ENCODE peak calls at places on chromosomes 13 and 19, in five cellular contexts. Y is upper lobe of right lung, B is heart left ventricle, D is pancreas, C is suprapubic skin. J is an unnamed sample.

GRCh38 chr13:100490692-100491091 is 97.9 kb downstream of the GGACT start:
- DNase-seq in Y (no peak), B (no peak), D (no peak), C (no peak), J (no peak)

GRCh38 chr13:110330491-110331001 is 23.5 kb downstream of the COL4A2 start:
- DNase-seq in Y (no peak), B (no peak), D (no peak), C (no peak), J (no peak)

GRCh38 chr13:113413178-113413897 is 40.0 kb downstream of the ADPRHL1 start:
- DNase-seq in Y (peak), B (peak), D (no peak), C (no peak), J (no peak)

GRCh38 chr13:47945738-47946137 is 55.3 kb downstream of the SUCLA2 start:
- DNase-seq in Y (no peak), B (no peak), D (no peak), C (no peak), J (no peak)

GRCh38 chr13:98410591-98410990 is 166.3 kb downstream of the STK24 start:
- DNase-seq in Y (no peak), B (no peak), D (no peak), C (no peak), J (no peak)

GRCh38 chr19:3556423-3556977 is 886 bp downstream of the MFSD12 start:
- DNase-seq in Y (no peak), B (no peak), D (no peak), C (no peak), J (peak)

GRCh38 chr19:32464279-32464678 is 58.7 kb downstream of the DPY19L3 start:
- DNase-seq in Y (no peak), B (no peak), D (no peak), C (no peak), J (no peak)

GRCh38 chr13:29849071-29849541 is 1.3 kb downstream of the UBL3 start:
- DNase-seq in Y (no peak), B (no peak), D (no peak), C (no peak), J (peak)

GRCh38 chr13:97710797-97711196 is 242.7 kb upstream of the IPO5 start:
- DNase-seq in Y (no peak), B (no peak), D (no peak), C (no peak), J (no peak)

GRCh38 chr13:48411281-48412099 is 1.4 kb downstream of the LPAR6 start:
- DNase-seq in Y (no peak), B (no peak), D (no peak), C (no peak), J (no peak)

GRCh38 chr13:78593652-78594494 is 9.5 kb downstream of the POU4F1 start:
- DNase-seq in Y (no peak), B (no peak), D (no peak), C (no peak), J (no peak)

GRCh38 chr19:4633140-4633967 is 6.0 kb upstream of the TNFAIP8L1 start:
- DNase-seq in Y (peak), B (peak), D (peak), C (no peak), J (peak)

GRCh38 chr19:45008554-45008953 is 7.3 kb downstream of the RELB start:
- DNase-seq in Y (no peak), B (no peak), D (no peak), C (no peak), J (no peak)

GRCh38 chr13:93700115-93700514 is 473.5 kb downstream of the GPC6 start:
- DNase-seq in Y (no peak), B (no peak), D (no peak), C (no peak), J (no peak)

GRCh38 chr13:78430166-78430791 is 173.1 kb downstream of the POU4F1 start:
- DNase-seq in Y (no peak), B (no peak), D (no peak), C (no peak), J (no peak)

GRCh38 chr19:17616961-17617806 is 61.7 kb downstream of the COLGALT1 start:
- DNase-seq in Y (no peak), B (no peak), D (no peak), C (no peak), J (no peak)

DNA sequence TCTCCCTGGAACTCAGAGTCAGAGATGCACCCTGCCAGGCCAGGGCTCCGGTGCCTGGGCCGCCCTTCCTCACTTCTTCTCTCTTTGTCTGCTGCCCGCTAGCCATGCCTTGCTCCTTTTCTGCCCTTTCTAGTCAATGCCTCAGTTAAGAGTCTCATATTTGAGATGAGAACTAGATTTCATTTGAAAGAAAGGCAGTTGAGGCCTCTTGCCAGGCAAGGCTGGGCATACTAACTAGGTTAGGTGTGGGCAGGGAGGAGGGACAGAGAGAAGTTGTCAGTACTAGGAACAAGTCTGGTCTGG is 341.6 kb downstream of the DNAJC15 start:
- DNase-seq in Y (no peak), B (no peak), D (no peak), C (no peak), J (no peak)
- H3K27ac ChIP-seq in Y (no peak), B (peak), D (no peak), C (no peak), J (no peak)

GRCh38 chr19:6199240-6199983 is 63.9 kb downstream of the ACSBG2 start:
- DNase-seq in Y (peak), B (peak), D (peak), C (peak), J (peak)
- TF ChIP-seq CTCF in Y (peak), B (no peak), D (no peak), C (peak), J (peak)

DNA sequence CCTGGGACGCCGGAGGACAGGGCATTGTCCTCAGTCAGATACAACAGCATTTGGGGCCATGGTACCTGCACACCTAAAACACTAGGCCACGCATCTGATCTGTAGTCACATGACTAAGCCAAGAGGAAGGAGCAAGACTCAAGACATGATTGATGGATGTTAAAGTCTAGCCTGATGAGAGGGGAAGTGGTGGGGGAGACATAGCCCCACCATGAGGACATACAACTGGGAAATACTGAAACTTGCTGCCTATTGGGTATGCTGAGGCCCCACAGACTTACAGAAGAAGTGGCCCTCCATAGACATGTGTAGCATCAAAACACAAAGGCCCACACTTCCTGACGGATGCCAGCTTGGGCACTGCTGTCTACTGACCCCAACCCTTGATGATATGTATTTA is 1.4 kb upstream of the ICAM4 start:
- DNase-seq in Y (no peak), B (no peak), D (no peak), C (no peak), J (no peak)
- H3K4me3 ChIP-seq in Y (no peak), B (no peak), D (no peak), C (no peak), J (no peak)

GRCh38 chr19:10009269-10009665 is 1.0 kb downstream of the COL5A3 start:
- DNase-seq in Y (peak), B (peak), D (peak), C (peak), J (no peak)

GRCh38 chr19:10010247-10010691 is at the start of gene COL5A3:
- DNase-seq in Y (peak), B (peak), D (peak), C (peak), J (no peak)

GRCh38 chr19:10007811-10008211 is 2.5 kb downstream of the COL5A3 start:
- DNase-seq in Y (no peak), B (peak), D (peak), C (no peak), J (no peak)

GRCh38 chr19:10010939-10011338 is 635 bp upstream of the COL5A3 start:
- DNase-seq in Y (no peak), B (no peak), D (no peak), C (no peak), J (no peak)

GRCh38 chr19:10009714-10010224 is 535 bp downstream of the COL5A3 start:
- DNase-seq in Y (no peak), B (no peak), D (no peak), C (no peak), J (no peak)
- H3K27ac ChIP-seq in Y (no peak), B (no peak), D (no peak), C (peak), J (no peak)

DNA sequence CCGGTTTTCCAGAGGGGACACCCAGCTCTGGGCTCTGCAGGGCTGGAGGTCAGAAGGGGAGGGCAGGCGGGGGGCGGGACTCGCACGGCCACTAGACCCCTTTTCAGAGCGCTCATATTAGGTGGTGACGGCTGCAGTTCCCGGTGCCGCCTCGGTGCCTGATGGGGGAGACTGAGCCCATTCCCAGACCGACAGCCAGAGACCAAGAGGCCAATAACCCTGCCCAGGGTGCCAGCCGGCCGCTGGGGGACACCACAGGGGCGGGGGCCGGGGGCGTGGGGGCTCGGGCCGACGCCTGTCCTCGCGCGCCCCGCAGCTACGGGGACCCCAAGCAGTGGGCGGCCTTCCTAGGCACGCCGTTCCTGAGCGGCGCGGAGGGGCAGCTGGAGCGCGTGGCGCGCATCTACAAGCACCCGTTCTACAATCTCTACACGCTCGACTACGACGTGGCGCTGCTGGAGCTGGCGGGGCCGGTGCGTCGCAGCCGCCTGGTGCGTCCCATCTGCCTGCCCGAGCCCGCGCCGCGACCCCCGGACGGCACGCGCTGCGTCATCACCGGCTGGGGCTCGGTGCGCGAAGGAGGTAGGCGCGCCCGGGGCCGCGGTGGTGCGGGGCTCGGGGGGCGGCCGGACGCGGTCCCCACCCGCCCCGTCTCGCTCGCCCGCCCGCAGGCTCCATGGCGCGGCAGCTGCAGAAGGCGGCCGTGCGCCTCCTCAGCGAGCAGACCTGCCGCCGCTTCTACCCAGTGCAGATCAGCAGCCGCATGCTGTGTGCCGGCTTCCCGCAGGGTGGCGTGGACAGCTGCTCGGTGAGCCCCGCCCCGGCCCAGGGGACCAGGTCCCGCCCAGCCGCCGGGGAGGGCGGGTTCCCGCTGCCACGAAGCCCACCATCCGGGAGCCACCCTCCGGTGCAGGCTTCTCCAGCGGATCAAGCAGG is 2.4 kb downstream of the TIMM13 start:
- DNase-seq in Y (peak), B (no peak), D (peak), C (peak), J (peak)
- TF ChIP-seq CTCF in Y (no peak), B (no peak), D (no peak), C (no peak), J (no peak)